ENCODE peak calls at places on chromosomes 1 and 21, in ten cellular contexts. One of them, this sample, is unnamed. For H3K36me3 and H3K27me3, the result is how much of the 10 kb centered on the place peaks cover.

GRCh38 chr1:45033356-45033755 is 21.3 kb downstream of the UROD start:
- DNase-seq in upper lobe of left lung: no peak
- DNase-seq in pancreas: no peak
- DNase-seq in Peyer's patch: no peak
- DNase-seq in small intestine: no peak
- DNase-seq in adrenal gland: no peak
- DNase-seq in heart right ventricle: no peak
- DNase-seq in neuronal stem cell: no peak
- DNase-seq in heart left ventricle: no peak
- DNase-seq in psoas muscle: no peak
- DNase-seq in this sample: no peak

GRCh38 chr1:59631561-59631960 is 183.2 kb upstream of the HOOK1 start:
- DNase-seq in upper lobe of left lung: no peak
- DNase-seq in pancreas: no peak
- DNase-seq in Peyer's patch: no peak
- DNase-seq in small intestine: no peak
- DNase-seq in adrenal gland: no peak
- DNase-seq in heart right ventricle: no peak
- DNase-seq in neuronal stem cell: no peak
- DNase-seq in heart left ventricle: no peak
- DNase-seq in psoas muscle: no peak
- DNase-seq in this sample: no peak

GRCh38 chr1:242178924-242179708 is 180.2 kb upstream of the MAP1LC3C start:
- DNase-seq in upper lobe of left lung: no peak
- DNase-seq in pancreas: no peak
- DNase-seq in Peyer's patch: no peak
- DNase-seq in small intestine: no peak
- DNase-seq in adrenal gland: no peak
- DNase-seq in heart right ventricle: no peak
- DNase-seq in neuronal stem cell: no peak
- DNase-seq in heart left ventricle: no peak
- DNase-seq in psoas muscle: no peak
- DNase-seq in this sample: no peak

GRCh38 chr1:82124987-82125638 is 324.4 kb downstream of the ADGRL2 start:
- DNase-seq in upper lobe of left lung: no peak
- DNase-seq in pancreas: no peak
- DNase-seq in Peyer's patch: no peak
- DNase-seq in small intestine: no peak
- DNase-seq in adrenal gland: no peak
- DNase-seq in heart right ventricle: no peak
- DNase-seq in neuronal stem cell: peak
- DNase-seq in heart left ventricle: no peak
- DNase-seq in psoas muscle: no peak
- DNase-seq in this sample: no peak

GRCh38 chr1:94154989-94155388 is 34.0 kb upstream of the ABCA4 start:
- DNase-seq in upper lobe of left lung: no peak
- DNase-seq in pancreas: no peak
- DNase-seq in Peyer's patch: no peak
- DNase-seq in small intestine: no peak
- DNase-seq in adrenal gland: no peak
- DNase-seq in heart right ventricle: no peak
- DNase-seq in neuronal stem cell: no peak
- DNase-seq in heart left ventricle: peak
- DNase-seq in psoas muscle: no peak
- DNase-seq in this sample: no peak

GRCh38 chr1:33433509-33434362 is 2.8 kb upstream of the PHC2 start:
- DNase-seq in upper lobe of left lung: peak
- DNase-seq in pancreas: no peak
- DNase-seq in Peyer's patch: no peak
- DNase-seq in small intestine: peak
- DNase-seq in adrenal gland: peak
- DNase-seq in heart right ventricle: no peak
- DNase-seq in neuronal stem cell: no peak
- DNase-seq in heart left ventricle: peak
- DNase-seq in psoas muscle: peak
- DNase-seq in this sample: no peak

GRCh38 chr1:83857108-83857507 is 141.8 kb downstream of the TTLL7 start:
- DNase-seq in upper lobe of left lung: no peak
- DNase-seq in pancreas: no peak
- DNase-seq in Peyer's patch: no peak
- DNase-seq in small intestine: peak
- DNase-seq in adrenal gland: no peak
- DNase-seq in heart right ventricle: no peak
- DNase-seq in neuronal stem cell: no peak
- DNase-seq in heart left ventricle: no peak
- DNase-seq in psoas muscle: no peak
- DNase-seq in this sample: no peak

GRCh38 chr1:106564192-106564591 is 492.3 kb upstream of the PRMT6 start:
- DNase-seq in upper lobe of left lung: no peak
- DNase-seq in pancreas: no peak
- DNase-seq in Peyer's patch: no peak
- DNase-seq in small intestine: no peak
- DNase-seq in adrenal gland: no peak
- DNase-seq in heart right ventricle: no peak
- DNase-seq in neuronal stem cell: no peak
- DNase-seq in heart left ventricle: no peak
- DNase-seq in psoas muscle: no peak
- DNase-seq in this sample: no peak

GRCh38 chr1:173827611-173828010 is 2.9 kb upstream of the CENPL start:
- DNase-seq in upper lobe of left lung: no peak
- DNase-seq in pancreas: no peak
- DNase-seq in Peyer's patch: no peak
- DNase-seq in small intestine: no peak
- DNase-seq in adrenal gland: no peak
- DNase-seq in heart right ventricle: no peak
- DNase-seq in neuronal stem cell: no peak
- DNase-seq in heart left ventricle: no peak
- DNase-seq in psoas muscle: no peak
- DNase-seq in this sample: no peak

GRCh38 chr1:56820755-56821461 is 1.7 kb upstream of the FYB2 start:
- DNase-seq in upper lobe of left lung: peak
- DNase-seq in pancreas: peak
- DNase-seq in Peyer's patch: peak
- DNase-seq in small intestine: peak
- DNase-seq in adrenal gland: peak
- DNase-seq in heart right ventricle: peak
- DNase-seq in neuronal stem cell: peak
- DNase-seq in heart left ventricle: peak
- DNase-seq in psoas muscle: peak
- DNase-seq in this sample: peak

GRCh38 chr1:203526572-203526971 is 32.6 kb downstream of the OPTC start:
- DNase-seq in upper lobe of left lung: no peak
- DNase-seq in pancreas: no peak
- DNase-seq in Peyer's patch: no peak
- DNase-seq in small intestine: peak
- DNase-seq in adrenal gland: no peak
- DNase-seq in heart right ventricle: no peak
- DNase-seq in neuronal stem cell: no peak
- DNase-seq in heart left ventricle: no peak
- DNase-seq in psoas muscle: no peak
- DNase-seq in this sample: no peak
- H3K36me3 ChIP-seq in upper lobe of left lung: under half
- H3K36me3 ChIP-seq in pancreas: under half
- H3K36me3 ChIP-seq in Peyer's patch: under half
- H3K36me3 ChIP-seq in small intestine: under half
- H3K36me3 ChIP-seq in adrenal gland: under half
- H3K36me3 ChIP-seq in heart right ventricle: under half
- H3K36me3 ChIP-seq in neuronal stem cell: under half
- H3K36me3 ChIP-seq in heart left ventricle: under half
- H3K36me3 ChIP-seq in psoas muscle: under half
- H3K36me3 ChIP-seq in this sample: under half

GRCh38 chr1:181482521-181483083 is 715 bp upstream of the CACNA1E start:
- DNase-seq in upper lobe of left lung: peak
- DNase-seq in pancreas: no peak
- DNase-seq in Peyer's patch: no peak
- DNase-seq in small intestine: peak
- DNase-seq in adrenal gland: peak
- DNase-seq in heart right ventricle: peak
- DNase-seq in neuronal stem cell: peak
- DNase-seq in heart left ventricle: no peak
- DNase-seq in psoas muscle: no peak
- DNase-seq in this sample: no peak

GRCh38 chr1:181483084-181483559 is at the start of gene CACNA1E:
- DNase-seq in upper lobe of left lung: no peak
- DNase-seq in pancreas: no peak
- DNase-seq in Peyer's patch: no peak
- DNase-seq in small intestine: no peak
- DNase-seq in adrenal gland: no peak
- DNase-seq in heart right ventricle: no peak
- DNase-seq in neuronal stem cell: no peak
- DNase-seq in heart left ventricle: no peak
- DNase-seq in psoas muscle: no peak
- DNase-seq in this sample: no peak

GRCh38 chr1:181485276-181486097 is 2.2 kb downstream of the CACNA1E start:
- DNase-seq in upper lobe of left lung: no peak
- DNase-seq in pancreas: peak
- DNase-seq in Peyer's patch: no peak
- DNase-seq in small intestine: peak
- DNase-seq in adrenal gland: no peak
- DNase-seq in heart right ventricle: peak
- DNase-seq in neuronal stem cell: peak
- DNase-seq in heart left ventricle: no peak
- DNase-seq in psoas muscle: no peak
- DNase-seq in this sample: no peak

GRCh38 chr1:181482001-181482430 is 1.3 kb upstream of the CACNA1E start:
- DNase-seq in upper lobe of left lung: no peak
- DNase-seq in pancreas: no peak
- DNase-seq in Peyer's patch: no peak
- DNase-seq in small intestine: no peak
- DNase-seq in adrenal gland: no peak
- DNase-seq in heart right ventricle: no peak
- DNase-seq in neuronal stem cell: no peak
- DNase-seq in heart left ventricle: no peak
- DNase-seq in psoas muscle: no peak
- DNase-seq in this sample: no peak

GRCh38 chr1:181483561-181484291 is 409 bp downstream of the CACNA1E start:
- DNase-seq in upper lobe of left lung: no peak
- DNase-seq in pancreas: no peak
- DNase-seq in Peyer's patch: no peak
- DNase-seq in small intestine: no peak
- DNase-seq in adrenal gland: no peak
- DNase-seq in heart right ventricle: no peak
- DNase-seq in neuronal stem cell: no peak
- DNase-seq in heart left ventricle: no peak
- DNase-seq in psoas muscle: no peak
- DNase-seq in this sample: no peak
- H3K27ac ChIP-seq in upper lobe of left lung: no peak
- H3K27ac ChIP-seq in pancreas: no peak
- H3K27ac ChIP-seq in Peyer's patch: no peak
- H3K27ac ChIP-seq in small intestine: no peak
- H3K27ac ChIP-seq in adrenal gland: no peak
- H3K27ac ChIP-seq in heart right ventricle: no peak
- H3K27ac ChIP-seq in neuronal stem cell: no peak
- H3K27ac ChIP-seq in heart left ventricle: no peak
- H3K27ac ChIP-seq in psoas muscle: no peak
- H3K27ac ChIP-seq in this sample: no peak

DNA sequence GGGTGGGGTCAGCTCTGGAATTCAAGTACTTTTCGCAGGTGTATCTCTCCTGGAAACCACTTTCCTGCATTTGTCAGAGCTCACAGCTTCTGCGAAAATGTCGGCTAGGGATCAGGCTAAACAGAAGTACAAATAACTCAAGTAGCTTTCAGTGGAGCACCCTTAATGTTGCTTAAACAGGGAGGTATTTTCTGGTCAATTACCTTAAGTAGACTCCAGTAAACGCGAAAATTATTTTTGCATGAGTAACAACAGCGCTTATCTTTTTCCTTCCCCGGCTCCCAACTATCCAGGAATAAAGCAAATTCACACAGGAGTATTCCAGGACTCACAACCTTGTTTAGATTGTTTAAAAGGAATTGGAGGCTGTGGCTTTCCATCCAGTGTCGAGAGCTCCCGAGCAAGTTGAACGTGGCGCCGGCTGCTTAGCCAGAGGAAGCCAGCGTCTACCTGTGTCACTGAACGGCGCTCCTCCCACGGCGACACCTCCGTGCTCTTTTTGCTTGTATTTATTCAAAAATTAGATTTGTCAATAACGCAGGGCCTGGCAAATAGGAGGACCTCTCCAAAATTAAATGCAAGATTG is 7.3 kb upstream of the SIM2 start:
- DNase-seq in upper lobe of left lung: no peak
- DNase-seq in pancreas: no peak
- DNase-seq in Peyer's patch: no peak
- DNase-seq in small intestine: no peak
- DNase-seq in adrenal gland: no peak
- DNase-seq in heart right ventricle: no peak
- DNase-seq in neuronal stem cell: no peak
- DNase-seq in heart left ventricle: no peak
- DNase-seq in psoas muscle: no peak
- DNase-seq in this sample: no peak
- H3K27me3 ChIP-seq in upper lobe of left lung: under half
- H3K27me3 ChIP-seq in pancreas: half or more
- H3K27me3 ChIP-seq in Peyer's patch: under half
- H3K27me3 ChIP-seq in small intestine: under half
- H3K27me3 ChIP-seq in adrenal gland: half or more
- H3K27me3 ChIP-seq in heart right ventricle: half or more
- H3K27me3 ChIP-seq in neuronal stem cell: half or more
- H3K27me3 ChIP-seq in heart left ventricle: half or more
- H3K27me3 ChIP-seq in psoas muscle: under half
- H3K27me3 ChIP-seq in this sample: under half

GRCh38 chr1:43432907-43433306 is 20.8 kb downstream of the HYI start:
- DNase-seq in upper lobe of left lung: no peak
- DNase-seq in pancreas: no peak
- DNase-seq in Peyer's patch: no peak
- DNase-seq in small intestine: no peak
- DNase-seq in adrenal gland: no peak
- DNase-seq in heart right ventricle: no peak
- DNase-seq in neuronal stem cell: no peak
- DNase-seq in heart left ventricle: no peak
- DNase-seq in psoas muscle: no peak
- DNase-seq in this sample: no peak

GRCh38 chr1:43434256-43434655 is 19.5 kb downstream of the HYI start:
- DNase-seq in upper lobe of left lung: no peak
- DNase-seq in pancreas: peak
- DNase-seq in Peyer's patch: no peak
- DNase-seq in small intestine: no peak
- DNase-seq in adrenal gland: no peak
- DNase-seq in heart right ventricle: no peak
- DNase-seq in neuronal stem cell: no peak
- DNase-seq in heart left ventricle: no peak
- DNase-seq in psoas muscle: no peak
- DNase-seq in this sample: no peak

GRCh38 chr1:43431676-43432075 is 22.1 kb downstream of the HYI start:
- DNase-seq in upper lobe of left lung: no peak
- DNase-seq in pancreas: no peak
- DNase-seq in Peyer's patch: no peak
- DNase-seq in small intestine: no peak
- DNase-seq in adrenal gland: no peak
- DNase-seq in heart right ventricle: no peak
- DNase-seq in neuronal stem cell: no peak
- DNase-seq in heart left ventricle: no peak
- DNase-seq in psoas muscle: no peak
- DNase-seq in this sample: no peak

GRCh38 chr1:43430831-43431230 is 22.9 kb downstream of the HYI start:
- DNase-seq in upper lobe of left lung: no peak
- DNase-seq in pancreas: no peak
- DNase-seq in Peyer's patch: no peak
- DNase-seq in small intestine: no peak
- DNase-seq in adrenal gland: no peak
- DNase-seq in heart right ventricle: no peak
- DNase-seq in neuronal stem cell: no peak
- DNase-seq in heart left ventricle: no peak
- DNase-seq in psoas muscle: no peak
- DNase-seq in this sample: no peak

GRCh38 chr1:43432171-43432860 is 21.4 kb downstream of the HYI start:
- DNase-seq in upper lobe of left lung: no peak
- DNase-seq in pancreas: no peak
- DNase-seq in Peyer's patch: no peak
- DNase-seq in small intestine: no peak
- DNase-seq in adrenal gland: no peak
- DNase-seq in heart right ventricle: no peak
- DNase-seq in neuronal stem cell: no peak
- DNase-seq in heart left ventricle: no peak
- DNase-seq in psoas muscle: no peak
- DNase-seq in this sample: no peak
- H3K36me3 ChIP-seq in upper lobe of left lung: half or more
- H3K36me3 ChIP-seq in pancreas: under half
- H3K36me3 ChIP-seq in Peyer's patch: under half
- H3K36me3 ChIP-seq in small intestine: under half
- H3K36me3 ChIP-seq in adrenal gland: half or more
- H3K36me3 ChIP-seq in heart right ventricle: half or more
- H3K36me3 ChIP-seq in neuronal stem cell: half or more
- H3K36me3 ChIP-seq in heart left ventricle: half or more
- H3K36me3 ChIP-seq in psoas muscle: half or more
- H3K36me3 ChIP-seq in this sample: under half

This sample was measured in naive thymus-derived CD4-positive, alpha-beta T cell.